ENCODE peak calls at places on chromosomes 2 and 18, in eight cellular contexts. L, A, F, M, Q, H, V and W are unnamed samples.
A peak's percentile ranks its signal among the peaks of the same experiment; 100 is the strongest.

GRCh38 chr2:237299897-237300296 is 114.1 kb downstream of the COL6A3 start:
- DNase-seq in L (peak; percentile 91), A (peak; percentile 99), F (no peak), M (no peak), Q (no peak), H (no peak), V (no peak), W (peak; percentile 92)

GRCh38 chr2:118372876-118373597 is 284.8 kb downstream of the INSIG2 start:
- DNase-seq in L (no peak), A (no peak), F (no peak), M (no peak), Q (no peak), H (no peak), V (no peak), W (no peak)

GRCh38 chr2:222353998-222354397 is 55.2 kb upstream of the PAX3 start:
- DNase-seq in L (no peak), A (no peak), F (no peak), M (no peak), Q (no peak), H (no peak), V (no peak), W (no peak)

GRCh38 chr2:240946654-240947053 is 40.5 kb downstream of the CROCC2 start:
- DNase-seq in L (no peak), A (no peak), F (no peak), M (no peak), Q (no peak), H (no peak), V (no peak), W (peak; percentile 5)

GRCh38 chr18:10050956-10051355 is 137.1 kb downstream of the VAPA start:
- DNase-seq in L (no peak), A (no peak), F (no peak), M (no peak), Q (no peak), H (no peak), V (no peak), W (no peak)

GRCh38 chr2:192070099-192070498 is 124.6 kb downstream of the TMEFF2 start:
- DNase-seq in L (peak; percentile 22), A (no peak), F (no peak), M (no peak), Q (no peak), H (no peak), V (no peak), W (no peak)

GRCh38 chr2:216340280-216340631 is 32.0 kb downstream of the MARCHF4 start:
- DNase-seq in L (no peak), A (no peak), F (no peak), M (no peak), Q (no peak), H (no peak), V (no peak), W (no peak)

GRCh38 chr2:185821467-185821866 is 82.9 kb downstream of the FSIP2 start:
- DNase-seq in L (no peak), A (no peak), F (no peak), M (no peak), Q (no peak), H (no peak), V (no peak), W (no peak)

GRCh38 chr2:1716441-1716840 is 27.9 kb downstream of the PXDN start:
- DNase-seq in L (no peak), A (no peak), F (no peak), M (no peak), Q (no peak), H (no peak), V (no peak), W (no peak)

GRCh38 chr2:129006901-129007300 is 688.2 kb upstream of the HS6ST1 start:
- DNase-seq in L (no peak), A (no peak), F (no peak), M (no peak), Q (no peak), H (no peak), V (no peak), W (no peak)